ENCODE peak calls at places on chromosomes 6 and 20, in six cellular contexts. One of them, this sample, is unnamed.

GRCh38 chr6:104541411-104541810 is 318.3 kb downstream of the HACE1 start:
- DNase-seq in ovary: no peak
- DNase-seq in HepG2: no peak
- DNase-seq in progenitor cell of endocrine pancreas: no peak
- DNase-seq in brain microvascular endothelial cell: no peak
- DNase-seq in cardiac fibroblast: no peak
- DNase-seq in this sample: no peak

GRCh38 chr6:2378046-2378657 is 132.7 kb upstream of the GMDS start:
- DNase-seq in ovary: no peak
- DNase-seq in HepG2: no peak
- DNase-seq in progenitor cell of endocrine pancreas: no peak
- DNase-seq in brain microvascular endothelial cell: no peak
- DNase-seq in cardiac fibroblast: no peak
- DNase-seq in this sample: no peak

GRCh38 chr6:168120390-168121307 is 41.6 kb upstream of the FRMD1 start:
- DNase-seq in ovary: no peak
- DNase-seq in HepG2: no peak
- DNase-seq in progenitor cell of endocrine pancreas: peak
- DNase-seq in brain microvascular endothelial cell: no peak
- DNase-seq in cardiac fibroblast: no peak
- DNase-seq in this sample: no peak

GRCh38 chr6:24991748-24992467 is 56.1 kb upstream of the RIPOR2 start:
- DNase-seq in ovary: no peak
- DNase-seq in HepG2: peak
- DNase-seq in progenitor cell of endocrine pancreas: no peak
- DNase-seq in brain microvascular endothelial cell: no peak
- DNase-seq in cardiac fibroblast: peak
- DNase-seq in this sample: no peak

GRCh38 chr6:137776256-137776655 is 90.8 kb upstream of the TNFAIP3 start:
- DNase-seq in ovary: no peak
- DNase-seq in HepG2: no peak
- DNase-seq in progenitor cell of endocrine pancreas: no peak
- DNase-seq in brain microvascular endothelial cell: no peak
- DNase-seq in cardiac fibroblast: no peak
- DNase-seq in this sample: no peak

GRCh38 chr6:89950879-89951391 is 56.7 kb downstream of the GJA10 start:
- DNase-seq in ovary: peak
- DNase-seq in HepG2: no peak
- DNase-seq in progenitor cell of endocrine pancreas: no peak
- DNase-seq in brain microvascular endothelial cell: no peak
- DNase-seq in cardiac fibroblast: peak
- DNase-seq in this sample: no peak

GRCh38 chr6:136113736-136114173 is 136.4 kb downstream of the MTFR2 start:
- DNase-seq in ovary: no peak
- DNase-seq in HepG2: no peak
- DNase-seq in progenitor cell of endocrine pancreas: no peak
- DNase-seq in brain microvascular endothelial cell: peak
- DNase-seq in cardiac fibroblast: peak
- DNase-seq in this sample: peak

GRCh38 chr6:111987295-111987694 is 66.6 kb upstream of the CCN6 start:
- DNase-seq in ovary: no peak
- DNase-seq in HepG2: no peak
- DNase-seq in progenitor cell of endocrine pancreas: no peak
- DNase-seq in brain microvascular endothelial cell: no peak
- DNase-seq in cardiac fibroblast: no peak
- DNase-seq in this sample: no peak

GRCh38 chr6:166636191-166636938 is 9.3 kb upstream of the RPS6KA2 start:
- DNase-seq in ovary: no peak
- DNase-seq in HepG2: no peak
- DNase-seq in progenitor cell of endocrine pancreas: no peak
- DNase-seq in brain microvascular endothelial cell: no peak
- DNase-seq in cardiac fibroblast: no peak
- DNase-seq in this sample: no peak

GRCh38 chr6:33878541-33878940 is 74.7 kb upstream of the MLN start:
- DNase-seq in ovary: no peak
- DNase-seq in HepG2: no peak
- DNase-seq in progenitor cell of endocrine pancreas: no peak
- DNase-seq in brain microvascular endothelial cell: no peak
- DNase-seq in cardiac fibroblast: no peak
- DNase-seq in this sample: no peak

GRCh38 chr20:54217762-54218161 is 9.9 kb downstream of the PFDN4 start:
- DNase-seq in ovary: no peak
- DNase-seq in HepG2: no peak
- DNase-seq in progenitor cell of endocrine pancreas: no peak
- DNase-seq in brain microvascular endothelial cell: no peak
- DNase-seq in cardiac fibroblast: no peak
- DNase-seq in this sample: no peak

GRCh38 chr20:23088891-23089290 is 2.8 kb upstream of the CD93 start:
- DNase-seq in ovary: no peak
- DNase-seq in HepG2: no peak
- DNase-seq in progenitor cell of endocrine pancreas: no peak
- DNase-seq in brain microvascular endothelial cell: no peak
- DNase-seq in cardiac fibroblast: no peak
- DNase-seq in this sample: no peak

GRCh38 chr6:26197736-26198625 is 110.8 kb downstream of the HFE start:
- DNase-seq in ovary: no peak
- DNase-seq in HepG2: peak
- DNase-seq in progenitor cell of endocrine pancreas: no peak
- DNase-seq in brain microvascular endothelial cell: no peak
- DNase-seq in cardiac fibroblast: peak
- DNase-seq in this sample: no peak

GRCh38 chr6:67811239-67812037 is 823.6 kb upstream of the ADGRB3 start:
- DNase-seq in ovary: no peak
- DNase-seq in HepG2: no peak
- DNase-seq in progenitor cell of endocrine pancreas: no peak
- DNase-seq in brain microvascular endothelial cell: no peak
- DNase-seq in cardiac fibroblast: no peak
- DNase-seq in this sample: no peak

GRCh38 chr20:25499855-25500434 is 85.4 kb downstream of the NINL start:
- DNase-seq in ovary: no peak
- DNase-seq in HepG2: no peak
- DNase-seq in progenitor cell of endocrine pancreas: no peak
- DNase-seq in brain microvascular endothelial cell: no peak
- DNase-seq in cardiac fibroblast: no peak
- DNase-seq in this sample: no peak
- TF ChIP-seq CTCF in ovary: no peak
- TF ChIP-seq CTCF in HepG2: no peak
- TF ChIP-seq CTCF in progenitor cell of endocrine pancreas: no peak
- TF ChIP-seq CTCF in brain microvascular endothelial cell: peak
- TF ChIP-seq CTCF in cardiac fibroblast: no peak
- TF ChIP-seq CTCF in this sample: no peak

DNA sequence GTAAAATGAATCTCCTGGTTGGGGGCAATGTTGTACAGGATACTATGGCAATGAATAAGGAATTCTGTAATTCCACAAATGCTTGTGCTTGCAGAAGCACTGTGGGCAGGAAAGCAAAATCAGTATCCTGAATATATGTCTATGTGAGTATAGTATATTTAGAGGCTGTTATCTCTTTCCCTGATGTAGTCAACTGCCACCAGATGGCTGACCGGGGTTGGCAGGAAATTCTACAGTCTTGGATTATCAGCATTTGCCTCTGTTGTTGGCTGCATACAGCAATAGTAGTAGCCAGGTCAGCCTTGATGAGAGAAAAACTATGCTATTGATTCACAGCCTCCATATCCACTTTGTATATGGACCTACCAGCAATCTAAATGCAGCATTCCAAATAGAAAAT is 425.1 kb upstream of the JAG1 start:
- DNase-seq in ovary: no peak
- DNase-seq in HepG2: no peak
- DNase-seq in progenitor cell of endocrine pancreas: no peak
- DNase-seq in brain microvascular endothelial cell: no peak
- DNase-seq in cardiac fibroblast: no peak
- DNase-seq in this sample: no peak
- TF ChIP-seq CTCF in ovary: no peak
- TF ChIP-seq CTCF in HepG2: peak
- TF ChIP-seq CTCF in progenitor cell of endocrine pancreas: no peak
- TF ChIP-seq CTCF in brain microvascular endothelial cell: peak
- TF ChIP-seq CTCF in cardiac fibroblast: no peak
- TF ChIP-seq CTCF in this sample: peak

DNA sequence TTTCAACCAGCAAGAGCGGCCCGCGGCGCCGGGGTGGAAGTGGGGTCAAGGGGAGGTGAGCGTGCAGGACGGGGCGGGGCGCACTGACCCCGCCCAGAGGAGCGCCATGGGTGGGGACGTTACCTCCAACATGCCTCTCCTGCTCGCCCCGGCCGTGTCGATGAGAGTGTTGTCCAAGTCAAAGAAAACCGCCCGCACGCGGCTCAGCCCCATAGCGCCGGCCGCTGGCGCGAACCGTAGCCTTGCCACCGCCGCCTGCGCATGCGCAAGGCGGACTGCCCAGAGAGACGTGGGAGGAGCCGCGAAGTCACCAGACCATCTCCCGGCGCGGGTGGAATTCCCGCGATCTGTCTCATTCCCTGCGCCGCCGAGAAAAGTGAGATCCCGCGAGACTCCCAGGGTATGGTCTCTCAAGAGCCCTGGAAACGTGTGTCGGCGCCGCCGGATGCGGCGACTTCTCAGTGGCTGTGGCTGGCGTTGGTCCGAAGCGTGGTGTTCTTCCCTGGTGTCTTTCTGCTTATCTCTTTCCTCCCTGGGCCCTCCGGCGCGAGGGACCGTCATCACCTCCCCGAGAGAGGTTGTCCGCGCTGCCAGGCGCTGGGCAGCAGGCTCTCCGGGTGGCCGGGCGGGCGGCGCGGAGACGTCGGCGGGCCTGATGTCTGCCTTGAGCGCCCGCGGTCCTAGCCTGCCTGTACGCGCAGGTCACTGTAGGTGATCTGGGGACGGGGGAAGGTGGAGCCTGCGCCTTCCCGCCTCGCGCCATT is at the start of gene NANP:
- DNase-seq in ovary: peak
- DNase-seq in HepG2: peak
- DNase-seq in progenitor cell of endocrine pancreas: peak
- DNase-seq in brain microvascular endothelial cell: peak
- DNase-seq in cardiac fibroblast: peak
- DNase-seq in this sample: peak
- TF ChIP-seq CTCF in ovary: no peak
- TF ChIP-seq CTCF in HepG2: peak
- TF ChIP-seq CTCF in progenitor cell of endocrine pancreas: no peak
- TF ChIP-seq CTCF in brain microvascular endothelial cell: no peak
- TF ChIP-seq CTCF in cardiac fibroblast: no peak
- TF ChIP-seq CTCF in this sample: no peak

DNA sequence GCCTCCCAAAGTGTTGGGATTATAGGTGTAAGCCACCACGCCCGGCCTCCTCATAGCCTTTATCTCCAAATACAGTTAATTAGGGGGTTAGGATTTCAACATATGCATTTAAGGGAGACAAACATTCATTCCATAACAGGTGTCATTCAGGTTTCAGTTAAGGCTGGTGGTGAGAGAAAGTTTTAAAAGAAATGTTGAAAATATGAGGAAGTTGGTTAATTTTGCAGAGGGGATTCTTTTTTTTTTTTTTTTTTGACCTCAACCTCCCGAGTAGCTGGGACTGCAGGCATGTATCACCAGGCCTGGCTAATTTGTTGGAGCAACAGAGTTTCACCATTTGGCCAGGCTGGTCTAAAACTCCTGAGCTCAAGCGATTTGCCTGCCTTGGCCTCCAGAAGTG is 12.5 kb upstream of the EBF4 start:
- DNase-seq in ovary: no peak
- DNase-seq in HepG2: no peak
- DNase-seq in progenitor cell of endocrine pancreas: no peak
- DNase-seq in brain microvascular endothelial cell: no peak
- DNase-seq in cardiac fibroblast: no peak
- DNase-seq in this sample: no peak
- TF ChIP-seq CTCF in ovary: no peak
- TF ChIP-seq CTCF in HepG2: no peak
- TF ChIP-seq CTCF in progenitor cell of endocrine pancreas: no peak
- TF ChIP-seq CTCF in brain microvascular endothelial cell: no peak
- TF ChIP-seq CTCF in cardiac fibroblast: no peak
- TF ChIP-seq CTCF in this sample: no peak

DNA sequence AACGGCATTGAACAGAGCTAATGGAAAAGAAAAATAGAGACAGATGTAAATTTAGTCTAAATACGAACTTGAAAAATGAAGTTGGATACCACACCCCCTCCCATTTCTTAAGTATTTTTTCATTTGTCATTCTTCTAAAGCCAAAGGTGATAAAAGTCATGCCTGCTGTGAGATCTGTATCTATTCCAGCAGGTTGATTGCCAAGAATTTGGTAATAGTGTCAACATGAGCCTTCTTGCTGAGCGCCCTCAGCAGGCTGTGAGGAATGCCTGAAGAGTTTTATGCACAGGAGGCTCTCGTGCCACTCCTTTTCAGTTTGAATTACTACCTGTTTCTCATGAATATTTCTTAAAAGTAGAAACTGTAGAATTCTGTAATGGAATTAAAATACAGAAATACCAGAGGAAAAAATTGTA is 165.4 kb downstream of the QKI start:
- DNase-seq in ovary: no peak
- DNase-seq in HepG2: no peak
- DNase-seq in progenitor cell of endocrine pancreas: no peak
- DNase-seq in brain microvascular endothelial cell: no peak
- DNase-seq in cardiac fibroblast: no peak
- DNase-seq in this sample: no peak
- TF ChIP-seq CTCF in ovary: no peak
- TF ChIP-seq CTCF in HepG2: no peak
- TF ChIP-seq CTCF in progenitor cell of endocrine pancreas: no peak
- TF ChIP-seq CTCF in brain microvascular endothelial cell: peak
- TF ChIP-seq CTCF in cardiac fibroblast: no peak
- TF ChIP-seq CTCF in this sample: peak

DNA sequence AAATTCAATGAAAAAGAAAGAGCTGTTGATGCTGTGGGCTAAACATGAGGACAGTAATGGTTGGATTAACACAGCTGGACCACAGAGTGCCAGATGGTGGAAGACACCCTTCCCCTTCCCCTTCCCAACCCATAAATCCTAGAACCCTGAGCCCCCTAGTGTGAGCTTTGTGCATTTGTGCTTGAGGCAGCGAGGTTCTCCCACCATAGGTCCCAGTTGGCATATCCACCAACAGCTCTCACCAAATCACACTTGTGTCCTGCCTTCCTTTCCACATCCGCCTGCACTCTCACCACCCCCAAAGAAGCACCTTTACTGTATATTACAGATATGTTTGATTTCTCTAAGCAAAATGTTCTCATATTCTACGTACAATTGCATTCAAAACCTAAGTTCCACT is 32.8 kb upstream of the HBS1L start:
- DNase-seq in ovary: no peak
- DNase-seq in HepG2: peak
- DNase-seq in progenitor cell of endocrine pancreas: no peak
- DNase-seq in brain microvascular endothelial cell: no peak
- DNase-seq in cardiac fibroblast: no peak
- DNase-seq in this sample: no peak
- TF ChIP-seq CTCF in ovary: no peak
- TF ChIP-seq CTCF in HepG2: peak
- TF ChIP-seq CTCF in progenitor cell of endocrine pancreas: no peak
- TF ChIP-seq CTCF in brain microvascular endothelial cell: peak
- TF ChIP-seq CTCF in cardiac fibroblast: peak
- TF ChIP-seq CTCF in this sample: peak

DNA sequence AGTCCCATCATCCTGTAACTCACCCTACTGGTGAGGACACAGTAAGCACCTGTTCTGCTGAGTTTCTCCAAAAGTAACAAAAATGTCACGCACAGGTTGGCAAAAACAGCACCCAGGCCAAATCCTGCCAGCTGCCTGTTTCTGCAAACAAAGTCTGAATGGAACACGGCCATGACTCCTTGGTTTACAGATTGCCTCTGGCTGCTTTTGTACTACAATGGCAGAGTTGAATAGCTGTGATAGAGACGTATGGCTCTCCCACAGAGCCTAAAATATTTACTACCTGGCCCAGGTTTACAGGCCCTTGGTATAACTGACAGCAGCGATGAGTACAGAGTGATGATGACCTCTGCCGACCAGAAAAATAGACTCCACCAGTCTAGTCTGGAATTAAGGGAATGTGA is 52.6 kb downstream of the CNKSR3 start:
- DNase-seq in ovary: no peak
- DNase-seq in HepG2: no peak
- DNase-seq in progenitor cell of endocrine pancreas: no peak
- DNase-seq in brain microvascular endothelial cell: no peak
- DNase-seq in cardiac fibroblast: no peak
- DNase-seq in this sample: no peak
- TF ChIP-seq CTCF in ovary: no peak
- TF ChIP-seq CTCF in HepG2: no peak
- TF ChIP-seq CTCF in progenitor cell of endocrine pancreas: no peak
- TF ChIP-seq CTCF in brain microvascular endothelial cell: no peak
- TF ChIP-seq CTCF in cardiac fibroblast: no peak
- TF ChIP-seq CTCF in this sample: no peak